ENCODE peak calls at places on chromosomes 16 and 17, in five cellular contexts. R is gastrocnemius medialis; W is brain microvascular endothelial cell; V is CD4-positive, CD25-positive, alpha-beta regulatory T cell; G is GM12864. K is an unnamed sample.

GRCh38 chr17:69434164-69434579 is 19.7 kb downstream of the MAP2K6 start:
- DNase-seq in R (peak), W (no peak), V (no peak), G (no peak), K (no peak)

GRCh38 chr16:75110637-75111513 is 5.7 kb downstream of the LDHD start:
- DNase-seq in R (peak), W (peak), V (peak), G (peak), K (peak)

GRCh38 chr17:14845562-14846335 is 419.4 kb downstream of the PMP22 start:
- DNase-seq in R (no peak), W (peak), V (no peak), G (no peak), K (no peak)

GRCh38 chr17:5237541-5238016 is 2.9 kb upstream of the SCIMP start:
- DNase-seq in R (peak), W (peak), V (peak), G (peak), K (peak)

GRCh38 chr16:54431041-54431996 is 144.7 kb upstream of the IRX3 start:
- DNase-seq in R (no peak), W (no peak), V (no peak), G (no peak), K (no peak)

GRCh38 chr17:37725021-37725585 is 19.8 kb downstream of the HNF1B start:
- DNase-seq in R (no peak), W (no peak), V (no peak), G (no peak), K (no peak)

GRCh38 chr17:60548990-60549389 is 22.9 kb upstream of the APPBP2 start:
- DNase-seq in R (no peak), W (no peak), V (no peak), G (no peak), K (no peak)

GRCh38 chr17:65787503-65787902 is 226.1 kb upstream of the AXIN2 start:
- DNase-seq in R (no peak), W (no peak), V (no peak), G (no peak), K (no peak)

GRCh38 chr17:44221072-44221861 is 1.8 kb upstream of the UBTF start:
- DNase-seq in R (peak), W (peak), V (peak), G (no peak), K (peak)

GRCh38 chr17:73575470-73576235 is 68.6 kb downstream of the SDK2 start:
- DNase-seq in R (no peak), W (no peak), V (no peak), G (no peak), K (no peak)

GRCh38 chr17:71975998-71976649 is 144.7 kb upstream of the SOX9 start:
- DNase-seq in R (peak), W (peak), V (no peak), G (no peak), K (no peak)

GRCh38 chr16:4245400-4245799 is 3.5 kb upstream of the SRL start:
- DNase-seq in R (no peak), W (no peak), V (no peak), G (no peak), K (no peak)

GRCh38 chr17:57954421-57955182 is 610 bp downstream of the CUEDC1 start:
- DNase-seq in R (peak), W (no peak), V (no peak), G (no peak), K (no peak)

GRCh38 chr17:42846594-42847280 is 2.4 kb downstream of the AOC2 start:
- DNase-seq in R (no peak), W (no peak), V (no peak), G (no peak), K (no peak)

GRCh38 chr16:87324411-87325275 is 7.5 kb upstream of the C16orf95 start:
- DNase-seq in R (peak), W (no peak), V (peak), G (no peak), K (peak)

GRCh38 chr16:80092686-80093085 is 448.1 kb upstream of the DYNLRB2 start:
- DNase-seq in R (no peak), W (no peak), V (no peak), G (no peak), K (no peak)

DNA sequence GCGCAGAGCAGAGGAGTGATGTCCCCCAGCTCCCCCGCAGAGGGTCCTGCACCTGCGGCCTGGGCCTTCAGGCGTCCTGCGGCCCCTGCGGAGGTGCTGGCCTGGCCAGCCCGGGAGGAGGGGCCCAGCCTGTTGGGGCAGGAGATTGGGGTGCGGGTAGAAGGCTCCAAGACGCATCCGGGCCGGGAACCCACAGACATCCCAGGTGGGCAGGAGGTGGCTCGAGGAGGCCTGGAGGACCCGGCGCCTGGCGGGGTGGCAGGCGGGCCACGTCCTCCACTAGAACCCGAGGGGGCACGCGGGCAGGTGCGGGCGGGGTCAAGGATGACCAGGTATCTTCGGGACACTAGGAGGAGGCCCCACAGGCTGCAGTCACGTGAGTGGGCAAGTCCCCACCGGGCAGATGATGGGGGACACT is 647 bp upstream of the SECTM1 start:
- DNase-seq in R (no peak), W (no peak), V (no peak), G (no peak), K (no peak)
- H3K4me3 ChIP-seq in R (peak), W (no peak), V (no peak), G (no peak), K (no peak)

GRCh38 chr17:78251773-78252103 is 20.3 kb downstream of the TMEM235 start:
- DNase-seq in R (no peak), W (no peak), V (no peak), G (no peak), K (no peak)

GRCh38 chr17:78252111-78252634 is 20.7 kb downstream of the TMEM235 start:
- DNase-seq in R (no peak), W (no peak), V (peak), G (no peak), K (peak)

GRCh38 chr17:78252701-78253635 is 21.5 kb downstream of the TMEM235 start:
- DNase-seq in R (no peak), W (no peak), V (no peak), G (no peak), K (peak)

GRCh38 chr17:78249836-78250806 is 18.7 kb downstream of the TMEM235 start:
- DNase-seq in R (no peak), W (no peak), V (no peak), G (no peak), K (no peak)

DNA sequence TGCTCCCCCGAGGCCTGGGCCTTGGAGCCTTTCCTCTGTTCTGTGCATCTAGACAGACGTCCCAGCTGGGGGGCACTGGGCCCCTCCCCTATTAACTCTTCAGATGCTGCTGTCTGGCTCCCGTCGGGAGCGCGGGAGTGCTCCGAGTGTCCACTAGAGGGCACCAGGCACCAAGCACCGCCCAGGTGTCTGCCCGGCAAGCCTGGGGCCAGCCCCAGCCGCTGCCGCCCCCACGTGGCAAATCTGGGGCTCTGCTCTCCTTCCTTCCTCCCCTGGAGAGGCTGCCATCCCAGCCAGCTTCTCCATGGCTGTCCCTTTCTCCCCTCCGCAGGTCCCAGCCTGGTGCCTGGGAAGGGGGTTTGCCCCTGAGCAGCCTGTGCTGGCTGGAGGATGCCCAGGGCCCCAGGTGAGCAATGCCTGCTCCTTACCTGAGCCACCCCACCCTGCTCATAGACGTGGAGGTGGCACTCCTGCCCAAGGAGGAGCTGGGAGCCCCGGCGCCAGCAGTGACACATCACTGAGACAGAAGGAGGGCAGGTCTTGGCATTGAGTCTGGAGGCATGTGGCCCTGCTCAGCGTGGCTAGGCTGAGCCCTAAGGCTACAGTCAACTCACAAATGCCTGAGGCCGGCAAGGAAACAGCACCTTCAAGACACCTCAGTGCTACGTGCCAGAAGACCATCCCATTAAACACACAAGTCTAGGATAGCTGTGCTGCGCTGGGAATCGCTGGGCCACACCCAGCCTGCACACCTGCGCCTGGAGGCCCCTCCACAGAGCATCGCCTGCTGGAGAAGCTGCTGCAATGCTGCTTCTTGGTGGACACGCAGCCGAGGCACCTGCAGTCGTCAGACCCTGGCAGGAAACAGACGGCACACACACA is 19.7 kb downstream of the TMEM235 start:
- DNase-seq in R (peak), W (peak), V (peak), G (peak), K (peak)
- H3K4me3 ChIP-seq in R (no peak), W (no peak), V (peak), G (no peak), K (peak)

GRCh38 chr17:75875182-75875939 is 3.0 kb downstream of the TRIM47 start:
- DNase-seq in R (no peak), W (no peak), V (no peak), G (no peak), K (no peak)

GRCh38 chr17:75874323-75875181 is 3.8 kb downstream of the TRIM47 start:
- DNase-seq in R (no peak), W (no peak), V (no peak), G (no peak), K (no peak)

GRCh38 chr17:75876938-75877751 is 1.2 kb downstream of the TRIM47 start:
- DNase-seq in R (peak), W (peak), V (peak), G (no peak), K (no peak)

GRCh38 chr17:75876190-75876937 is 2.0 kb downstream of the TRIM47 start:
- DNase-seq in R (peak), W (no peak), V (peak), G (peak), K (peak)

GRCh38 chr17:75875940-75876189 is 2.5 kb downstream of the TRIM47 start:
- DNase-seq in R (no peak), W (no peak), V (no peak), G (no peak), K (no peak)
- H3K4me3 ChIP-seq in R (peak), W (no peak), V (peak), G (peak), K (peak)

GRCh38 chr16:179431-179830 is 828 bp upstream of the HBQ1 start:
- DNase-seq in R (no peak), W (no peak), V (no peak), G (no peak), K (no peak)

GRCh38 chr16:183005-183404 is 2.7 kb downstream of the HBQ1 start:
- DNase-seq in R (no peak), W (no peak), V (no peak), G (no peak), K (no peak)

GRCh38 chr16:181668-182021 is 1.4 kb downstream of the HBQ1 start:
- DNase-seq in R (no peak), W (no peak), V (peak), G (no peak), K (no peak)

GRCh38 chr16:180101-180920 is at the start of gene HBQ1:
- DNase-seq in R (no peak), W (no peak), V (peak), G (no peak), K (no peak)

GRCh38 chr16:180921-181667 is 835 bp downstream of the HBQ1 start:
- DNase-seq in R (peak), W (peak), V (peak), G (no peak), K (peak)
- H3K4me3 ChIP-seq in R (peak), W (peak), V (no peak), G (peak), K (peak)

DNA sequence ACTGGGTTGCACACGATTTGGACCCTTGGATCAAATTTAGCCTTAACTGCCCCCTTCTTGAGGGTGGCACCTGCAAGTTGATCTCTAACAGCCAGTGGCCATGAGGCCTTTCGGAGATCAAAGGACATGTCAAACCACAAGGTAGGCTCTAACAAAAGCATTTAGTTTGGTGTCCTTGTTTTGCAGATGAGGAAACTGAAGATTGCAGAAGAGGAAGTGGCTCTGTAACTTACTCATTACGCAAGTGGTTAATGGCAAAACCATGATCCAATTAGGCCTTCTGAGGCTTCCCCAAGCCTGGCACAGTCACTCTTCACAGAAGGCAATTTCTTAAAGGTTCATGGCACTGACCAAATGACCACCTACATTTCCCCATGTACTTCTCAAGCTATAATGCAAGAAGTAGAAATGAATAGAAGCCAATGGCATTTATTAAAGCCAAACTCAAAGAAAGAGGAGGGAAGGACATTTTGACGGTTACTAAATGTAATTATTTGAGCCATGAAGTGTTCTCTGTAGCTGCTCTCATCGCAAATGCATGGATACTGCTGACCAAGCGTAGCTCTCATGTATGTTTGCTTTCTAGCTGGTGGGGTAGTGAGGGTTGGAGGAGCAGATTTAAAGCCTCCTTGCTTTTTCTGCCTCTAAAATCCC is 32.8 kb upstream of the ABCC12 start:
- DNase-seq in R (no peak), W (no peak), V (peak), G (peak), K (peak)
- H3K4me3 ChIP-seq in R (no peak), W (no peak), V (no peak), G (no peak), K (no peak)

GRCh38 chr17:63282455-63282854 is 163.7 kb downstream of the CYB561 start:
- DNase-seq in R (no peak), W (no peak), V (no peak), G (no peak), K (no peak)

GRCh38 chr17:63276821-63277220 is 169.3 kb downstream of the CYB561 start:
- DNase-seq in R (no peak), W (no peak), V (no peak), G (no peak), K (no peak)

GRCh38 chr17:63277629-63278028 is 168.5 kb downstream of the CYB561 start:
- DNase-seq in R (no peak), W (no peak), V (no peak), G (no peak), K (no peak)

GRCh38 chr17:63278731-63279442 is 167.2 kb downstream of the CYB561 start:
- DNase-seq in R (no peak), W (no peak), V (peak), G (no peak), K (no peak)

DNA sequence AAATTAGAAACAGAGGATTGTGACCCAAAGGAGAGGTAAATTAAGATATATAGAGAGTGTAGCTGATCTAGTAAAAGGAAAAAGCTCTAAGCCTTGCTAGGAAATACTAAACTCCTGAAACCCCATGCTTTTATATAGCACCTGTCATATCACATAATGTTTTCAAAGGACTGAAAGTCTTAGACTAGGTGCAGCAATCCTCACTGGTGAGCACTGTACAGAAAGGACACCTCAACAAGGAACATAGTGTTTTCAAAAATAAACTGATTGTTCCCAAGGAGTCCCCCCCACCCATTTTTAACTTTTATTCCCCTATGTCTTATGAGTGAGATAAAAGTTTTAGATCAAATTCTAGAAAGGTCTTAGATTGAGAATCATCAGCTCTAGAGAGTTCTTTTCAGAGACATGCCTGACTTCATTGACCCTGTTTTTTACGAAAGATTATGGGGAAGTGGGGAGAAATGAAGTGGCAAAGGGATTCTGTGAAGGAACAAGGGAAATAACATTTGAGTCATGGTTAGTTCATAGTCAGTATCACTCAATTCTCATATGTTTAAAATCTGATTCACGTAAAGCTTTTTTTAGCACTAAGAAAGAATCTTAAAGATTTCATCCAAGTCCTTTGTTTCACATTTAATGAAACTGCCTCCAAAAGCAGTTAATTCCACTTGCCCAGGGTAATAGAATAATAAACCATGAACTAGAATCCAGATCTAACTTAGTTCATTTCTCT is 166.4 kb downstream of the CYB561 start:
- DNase-seq in R (no peak), W (peak), V (no peak), G (no peak), K (no peak)
- H3K4me3 ChIP-seq in R (no peak), W (no peak), V (no peak), G (no peak), K (no peak)

GRCh38 chr16:379961-380836 is 1.6 kb downstream of the PGAP6 start:
- DNase-seq in R (no peak), W (no peak), V (no peak), G (no peak), K (peak)
- H3K4me3 ChIP-seq in R (peak), W (peak), V (peak), G (peak), K (peak)

DNA sequence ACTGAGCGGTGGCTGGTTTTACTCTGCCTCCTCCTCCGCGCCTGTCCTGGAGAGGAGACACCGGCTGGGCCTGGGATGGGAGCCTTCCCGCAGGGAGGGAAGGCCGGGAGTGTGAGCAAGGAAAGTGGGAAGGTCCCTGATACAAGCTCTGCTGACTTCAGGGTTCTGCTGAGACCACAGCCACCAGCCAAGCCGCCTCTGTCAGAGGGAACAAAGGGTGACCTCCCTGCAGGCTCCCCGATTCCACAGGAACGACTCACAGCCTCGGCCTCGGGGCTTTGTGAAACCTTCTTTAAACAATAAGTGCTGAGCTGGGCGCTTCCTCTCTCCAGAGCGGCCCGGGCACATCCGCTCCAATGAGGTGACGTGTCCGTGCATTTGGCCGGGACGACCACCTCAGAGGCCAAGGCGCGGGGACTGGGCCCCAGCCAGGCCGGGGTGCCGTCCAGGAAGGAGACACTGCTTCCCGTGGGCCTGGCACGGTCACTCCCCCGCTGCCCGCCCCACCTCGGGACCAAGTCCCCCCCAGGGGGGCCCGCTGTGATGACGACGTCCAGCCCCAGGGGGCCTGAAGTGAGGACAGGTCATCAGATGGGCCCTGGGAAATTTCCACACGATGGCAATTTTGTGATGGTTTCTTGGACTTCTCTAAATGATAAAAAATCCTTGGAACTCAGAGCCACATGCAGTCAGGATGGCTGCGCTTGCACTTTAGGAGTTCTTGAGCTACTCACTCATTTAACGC is 11.8 kb upstream of the CIBAR2 start:
- DNase-seq in R (peak), W (peak), V (no peak), G (no peak), K (no peak)
- H3K4me3 ChIP-seq in R (peak), W (no peak), V (no peak), G (no peak), K (no peak)